ENCODE peak calls at places on chromosomes 12 and 14, in ten cellular contexts. Y is tibial artery; M is psoas muscle; P is mammary epithelial cell; T is NCI-H524; E is AG09309; X is fibroblast of the conjunctiva; D is BE2C; R is activated CD8-positive, alpha-beta memory T cell treated with anti-CD3 and anti-CD28 coated beads for 4 hours; G is NCI-H345. O is an unnamed sample.

GRCh38 chr12:7060353-7060954 is at the start of gene C1S:
- DNase-seq in X (peak), D (peak), R (no peak), P (peak), Y (peak), M (peak), G (no peak), T (no peak), E (peak), O (peak)

GRCh38 chr14:60647081-60647836 is 2.0 kb downstream of the SIX1 start:
- DNase-seq in R (no peak), P (peak), D (no peak), Y (peak), X (no peak), M (peak), T (peak), E (no peak), G (peak), O (peak)

GRCh38 chr12:45705404-45705803 is 24.1 kb upstream of the ARID2 start:
- DNase-seq in R (no peak), E (no peak), T (no peak), Y (no peak), D (no peak), M (no peak), X (no peak), G (no peak), P (no peak), O (no peak)

GRCh38 chr12:114694436-114695304 is 10.7 kb upstream of the TBX3 start:
- DNase-seq in E (no peak), R (no peak), T (no peak), Y (no peak), G (no peak), M (no peak), D (no peak), P (no peak), X (no peak), O (no peak)

GRCh38 chr12:52629251-52630103 is 11.1 kb upstream of the KRT73 start:
- DNase-seq in M (no peak), Y (no peak), E (no peak), P (no peak), R (no peak), D (no peak), G (no peak), T (no peak), X (no peak), O (no peak)

GRCh38 chr14:71701990-71702389 is 230.2 kb upstream of the RGS6 start:
- DNase-seq in Y (no peak), R (no peak), E (no peak), M (no peak), T (no peak), G (no peak), P (peak), X (no peak), D (no peak), O (no peak)

GRCh38 chr12:884746-885414 is 64.6 kb downstream of the RAD52 start:
- DNase-seq in T (no peak), X (no peak), Y (no peak), D (no peak), R (no peak), G (no peak), M (no peak), P (no peak), E (no peak), O (no peak)

GRCh38 chr14:66476964-66477363 is 9.2 kb upstream of the CCDC196 start:
- DNase-seq in X (peak), D (peak), P (peak), M (no peak), E (no peak), G (no peak), T (no peak), R (no peak), Y (no peak), O (peak)

GRCh38 chr12:46557539-46558373 is 185.2 kb upstream of the SLC38A2 start:
- DNase-seq in E (peak), T (no peak), R (no peak), P (peak), X (peak), M (no peak), Y (no peak), G (no peak), D (no peak), O (no peak)

GRCh38 chr14:39666386-39666785 is 234.2 kb upstream of the FBXO33 start:
- DNase-seq in M (no peak), T (no peak), E (no peak), R (no peak), G (no peak), Y (no peak), D (no peak), P (no peak), X (no peak), O (peak)

GRCh38 chr14:28375295-28375694 is 391.3 kb upstream of the FOXG1 start:
- DNase-seq in D (peak), M (no peak), E (no peak), R (no peak), Y (no peak), G (peak), T (peak), X (peak), P (peak), O (peak)

GRCh38 chr12:45878630-45879255 is 111.6 kb downstream of the SCAF11 start:
- DNase-seq in R (no peak), M (no peak), G (no peak), E (no peak), T (no peak), P (no peak), Y (no peak), X (no peak), D (no peak), O (no peak)

GRCh38 chr14:81565441-81566290 is 32.0 kb upstream of the SEL1L start:
- DNase-seq in R (no peak), T (peak), X (no peak), D (peak), M (no peak), P (no peak), E (no peak), G (no peak), Y (no peak), O (peak)